ENCODE peak calls at places on chromosomes 2 and 18, in four cellular contexts. Z is HCT116, O is fibroblast of mammary gland, C is AG04449. Q is an unnamed sample.

GRCh38 chr18:13676499-13676898 is 49.9 kb downstream of the FAM210A start:
- DNase-seq in Z (no peak), O (no peak), C (no peak), Q (no peak)

GRCh38 chr2:233107906-233108305 is 47.8 kb downstream of the INPP5D start:
- DNase-seq in Z (no peak), O (no peak), C (no peak), Q (no peak)

GRCh38 chr2:112869258-112869842 is 32.8 kb upstream of the IL1B start:
- DNase-seq in Z (peak), O (peak), C (peak), Q (peak)

GRCh38 chr2:217942731-217943335 is 60.0 kb downstream of the TNS1 start:
- DNase-seq in Z (no peak), O (no peak), C (no peak), Q (no peak)

GRCh38 chr2:23412556-23413155 is 27.7 kb downstream of the KLHL29 start:
- DNase-seq in Z (no peak), O (peak), C (no peak), Q (no peak)

GRCh38 chr2:25306767-25307368 is 34.9 kb downstream of the DNMT3A start:
- DNase-seq in Z (no peak), O (no peak), C (no peak), Q (peak)

GRCh38 chr2:55133467-55134315 is 83.4 kb upstream of the RTN4 start:
- DNase-seq in Z (no peak), O (peak), C (peak), Q (no peak)

GRCh38 chr2:60522462-60522861 is 31.0 kb downstream of the BCL11A start:
- DNase-seq in Z (no peak), O (no peak), C (no peak), Q (no peak)

GRCh38 chr2:197179744-197180498 is 130.7 kb downstream of the ANKRD44 start:
- DNase-seq in Z (no peak), O (peak), C (no peak), Q (peak)

GRCh38 chr2:96157649-96158553 is 12.7 kb upstream of the DUSP2 start:
- DNase-seq in Z (no peak), O (no peak), C (no peak), Q (no peak)

GRCh38 chr18:9771261-9771976 is 63.3 kb downstream of the RAB31 start:
- DNase-seq in Z (peak), O (peak), C (no peak), Q (peak)

GRCh38 chr2:58976374-58977055 is 735.4 kb upstream of the FANCL start:
- DNase-seq in Z (no peak), O (no peak), C (no peak), Q (no peak)

GRCh38 chr2:112230371-112230770 is 24.5 kb downstream of the ZC3H8 start:
- DNase-seq in Z (no peak), O (no peak), C (no peak), Q (no peak)

GRCh38 chr2:179059026-179059680 is 9.2 kb upstream of the CCDC141 start:
- DNase-seq in Z (no peak), O (no peak), C (no peak), Q (no peak)

GRCh38 chr18:484749-485464 is 15.6 kb downstream of the COLEC12 start:
- DNase-seq in Z (no peak), O (peak), C (no peak), Q (no peak)

GRCh38 chr2:110720547-110720946 is 11.8 kb upstream of the ACOXL start:
- DNase-seq in Z (no peak), O (no peak), C (no peak), Q (no peak)

GRCh38 chr18:50410894-50411293 is 36.0 kb downstream of the SKA1 start:
- DNase-seq in Z (no peak), O (peak), C (peak), Q (no peak)

GRCh38 chr2:173427887-173428683 is 73.4 kb downstream of the CDCA7 start:
- DNase-seq in Z (no peak), O (peak), C (no peak), Q (no peak)

GRCh38 chr18:72692086-72692485 is 147.9 kb upstream of the CBLN2 start:
- DNase-seq in Z (no peak), O (no peak), C (no peak), Q (no peak)

GRCh38 chr2:92073815-92074548 is 2797.2 kb upstream of the TEKT4 start:
- DNase-seq in Z (no peak), O (no peak), C (no peak), Q (no peak)

GRCh38 chr2:6475155-6475940 is 390.4 kb downstream of the CMPK2 start:
- DNase-seq in Z (no peak), O (no peak), C (no peak), Q (no peak)

GRCh38 chr18:61582205-61582710 is 249.0 kb downstream of the CDH20 start:
- DNase-seq in Z (no peak), O (no peak), C (no peak), Q (peak)

GRCh38 chr2:101114815-101115214 is 36.4 kb downstream of the TBC1D8 start:
- DNase-seq in Z (no peak), O (no peak), C (no peak), Q (peak)

GRCh38 chr2:128545829-128546228 is 227.2 kb upstream of the HS6ST1 start:
- DNase-seq in Z (no peak), O (no peak), C (no peak), Q (no peak)

GRCh38 chr2:199466704-199467461 is 9.1 kb upstream of the SATB2 start:
- DNase-seq in Z (no peak), O (no peak), C (no peak), Q (no peak)
- H3K4me3 ChIP-seq in Z (no peak), O (no peak), C (no peak), Q (no peak)

GRCh38 chr2:151334082-151334815 is 23.1 kb upstream of the TNFAIP6 start:
- DNase-seq in Z (no peak), O (peak), C (peak), Q (no peak)

GRCh38 chr2:151337643-151338042 is 19.7 kb upstream of the TNFAIP6 start:
- DNase-seq in Z (no peak), O (peak), C (no peak), Q (no peak)

GRCh38 chr2:151343073-151343472 is 14.3 kb upstream of the TNFAIP6 start:
- DNase-seq in Z (no peak), O (no peak), C (no peak), Q (no peak)

GRCh38 chr2:151338115-151338514 is 19.3 kb upstream of the TNFAIP6 start:
- DNase-seq in Z (no peak), O (peak), C (no peak), Q (no peak)

GRCh38 chr2:151339168-151339567 is 18.2 kb upstream of the TNFAIP6 start:
- DNase-seq in Z (no peak), O (no peak), C (no peak), Q (no peak)
- H3K4me3 ChIP-seq in Z (no peak), O (no peak), C (no peak), Q (no peak)

DNA sequence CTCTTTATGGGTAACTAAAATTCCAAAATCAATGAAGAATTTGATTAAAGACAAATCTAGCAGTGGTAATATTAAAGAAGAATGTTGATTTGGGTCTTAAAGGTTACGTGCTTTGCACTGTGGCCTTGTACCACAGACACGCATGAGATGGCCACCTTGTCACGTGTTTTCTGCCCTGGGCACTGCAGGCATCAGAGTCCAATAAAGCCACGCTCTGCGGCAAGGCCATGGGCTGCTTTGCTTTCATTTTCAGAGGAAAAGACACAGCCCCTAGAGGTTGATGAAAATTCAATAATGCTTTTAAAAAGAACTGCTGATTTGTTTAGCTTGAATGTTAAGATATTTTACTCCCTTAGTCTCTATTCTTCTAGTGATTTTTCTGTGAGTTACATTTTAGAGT is 30.4 kb downstream of the AOX1 start:
- DNase-seq in Z (no peak), O (no peak), C (no peak), Q (no peak)
- H3K4me3 ChIP-seq in Z (no peak), O (no peak), C (no peak), Q (no peak)

GRCh38 chr2:74741076-74741460 is 87.0 kb downstream of the SEMA4F start:
- DNase-seq in Z (no peak), O (no peak), C (no peak), Q (no peak)
- H3K4me3 ChIP-seq in Z (peak), O (no peak), C (no peak), Q (no peak)